ENCODE peak calls at places on chromosomes 7 and 10, in seven cellular contexts. One of them, this sample, is unnamed.

GRCh38 chr10:31000071-31000787 is 31.4 kb downstream of the ZNF438 start:
- DNase-seq in HepG2: no peak
- DNase-seq in CD8-positive, alpha-beta T cell: no peak
- DNase-seq in transverse colon: no peak
- DNase-seq in fibroblast of mammary gland: no peak
- DNase-seq in CD4-positive, alpha-beta memory T cell: no peak
- DNase-seq in choroid plexus epithelial cell: no peak
- DNase-seq in this sample: no peak

GRCh38 chr7:155360495-155361362 is 63.1 kb downstream of the INSIG1 start:
- DNase-seq in HepG2: no peak
- DNase-seq in CD8-positive, alpha-beta T cell: no peak
- DNase-seq in transverse colon: no peak
- DNase-seq in fibroblast of mammary gland: no peak
- DNase-seq in CD4-positive, alpha-beta memory T cell: no peak
- DNase-seq in choroid plexus epithelial cell: no peak
- DNase-seq in this sample: no peak

GRCh38 chr10:18178862-18179483 is 38.7 kb downstream of the CACNB2 start:
- DNase-seq in HepG2: no peak
- DNase-seq in CD8-positive, alpha-beta T cell: no peak
- DNase-seq in transverse colon: no peak
- DNase-seq in fibroblast of mammary gland: no peak
- DNase-seq in CD4-positive, alpha-beta memory T cell: no peak
- DNase-seq in choroid plexus epithelial cell: no peak
- DNase-seq in this sample: no peak

GRCh38 chr10:29858352-29859267 is 200.8 kb downstream of the JCAD start:
- DNase-seq in HepG2: peak
- DNase-seq in CD8-positive, alpha-beta T cell: no peak
- DNase-seq in transverse colon: peak
- DNase-seq in fibroblast of mammary gland: peak
- DNase-seq in CD4-positive, alpha-beta memory T cell: no peak
- DNase-seq in choroid plexus epithelial cell: peak
- DNase-seq in this sample: peak

GRCh38 chr10:71802715-71803488 is 29.6 kb upstream of the VSIR start:
- DNase-seq in HepG2: no peak
- DNase-seq in CD8-positive, alpha-beta T cell: no peak
- DNase-seq in transverse colon: no peak
- DNase-seq in fibroblast of mammary gland: no peak
- DNase-seq in CD4-positive, alpha-beta memory T cell: no peak
- DNase-seq in choroid plexus epithelial cell: no peak
- DNase-seq in this sample: no peak

GRCh38 chr7:106457678-106458077 is 172.9 kb upstream of the NAMPT start:
- DNase-seq in HepG2: no peak
- DNase-seq in CD8-positive, alpha-beta T cell: no peak
- DNase-seq in transverse colon: no peak
- DNase-seq in fibroblast of mammary gland: no peak
- DNase-seq in CD4-positive, alpha-beta memory T cell: no peak
- DNase-seq in choroid plexus epithelial cell: no peak
- DNase-seq in this sample: no peak

GRCh38 chr7:157540606-157541294 is 203.9 kb downstream of the DNAJB6 start:
- DNase-seq in HepG2: no peak
- DNase-seq in CD8-positive, alpha-beta T cell: no peak
- DNase-seq in transverse colon: no peak
- DNase-seq in fibroblast of mammary gland: no peak
- DNase-seq in CD4-positive, alpha-beta memory T cell: no peak
- DNase-seq in choroid plexus epithelial cell: no peak
- DNase-seq in this sample: no peak

GRCh38 chr10:35711615-35712411 is 69.7 kb upstream of the FZD8 start:
- DNase-seq in HepG2: no peak
- DNase-seq in CD8-positive, alpha-beta T cell: no peak
- DNase-seq in transverse colon: no peak
- DNase-seq in fibroblast of mammary gland: no peak
- DNase-seq in CD4-positive, alpha-beta memory T cell: no peak
- DNase-seq in choroid plexus epithelial cell: no peak
- DNase-seq in this sample: no peak

GRCh38 chr10:5589071-5589962 is 64.6 kb downstream of the CALML3 start:
- DNase-seq in HepG2: no peak
- DNase-seq in CD8-positive, alpha-beta T cell: no peak
- DNase-seq in transverse colon: peak
- DNase-seq in fibroblast of mammary gland: no peak
- DNase-seq in CD4-positive, alpha-beta memory T cell: no peak
- DNase-seq in choroid plexus epithelial cell: no peak
- DNase-seq in this sample: no peak

GRCh38 chr7:12475362-12476063 is 71.8 kb upstream of the VWDE start:
- DNase-seq in HepG2: no peak
- DNase-seq in CD8-positive, alpha-beta T cell: no peak
- DNase-seq in transverse colon: no peak
- DNase-seq in fibroblast of mammary gland: peak
- DNase-seq in CD4-positive, alpha-beta memory T cell: no peak
- DNase-seq in choroid plexus epithelial cell: peak
- DNase-seq in this sample: peak

GRCh38 chr7:107187774-107188173 is 19.0 kb downstream of the HBP1 start:
- DNase-seq in HepG2: no peak
- DNase-seq in CD8-positive, alpha-beta T cell: no peak
- DNase-seq in transverse colon: no peak
- DNase-seq in fibroblast of mammary gland: no peak
- DNase-seq in CD4-positive, alpha-beta memory T cell: no peak
- DNase-seq in choroid plexus epithelial cell: no peak
- DNase-seq in this sample: no peak

GRCh38 chr7:59986-60675 is 132.2 kb upstream of the FAM20C start:
- DNase-seq in HepG2: no peak
- DNase-seq in CD8-positive, alpha-beta T cell: no peak
- DNase-seq in transverse colon: peak
- DNase-seq in fibroblast of mammary gland: no peak
- DNase-seq in CD4-positive, alpha-beta memory T cell: no peak
- DNase-seq in choroid plexus epithelial cell: no peak
- DNase-seq in this sample: no peak

GRCh38 chr10:35336921-35337741 is 822 bp downstream of the CCNY start:
- DNase-seq in HepG2: peak
- DNase-seq in CD8-positive, alpha-beta T cell: peak
- DNase-seq in transverse colon: peak
- DNase-seq in fibroblast of mammary gland: peak
- DNase-seq in CD4-positive, alpha-beta memory T cell: peak
- DNase-seq in choroid plexus epithelial cell: no peak
- DNase-seq in this sample: no peak

GRCh38 chr10:802506-802905 is 113.0 kb upstream of the DIP2C start:
- DNase-seq in HepG2: no peak
- DNase-seq in CD8-positive, alpha-beta T cell: no peak
- DNase-seq in transverse colon: no peak
- DNase-seq in fibroblast of mammary gland: no peak
- DNase-seq in CD4-positive, alpha-beta memory T cell: no peak
- DNase-seq in choroid plexus epithelial cell: no peak
- DNase-seq in this sample: no peak

GRCh38 chr10:36254191-36254590 is 612.1 kb upstream of the FZD8 start:
- DNase-seq in HepG2: no peak
- DNase-seq in CD8-positive, alpha-beta T cell: no peak
- DNase-seq in transverse colon: peak
- DNase-seq in fibroblast of mammary gland: peak
- DNase-seq in CD4-positive, alpha-beta memory T cell: no peak
- DNase-seq in choroid plexus epithelial cell: peak
- DNase-seq in this sample: no peak

GRCh38 chr10:126599949-126600627 is 70.4 kb downstream of the C10orf90 start:
- DNase-seq in HepG2: no peak
- DNase-seq in CD8-positive, alpha-beta T cell: no peak
- DNase-seq in transverse colon: no peak
- DNase-seq in fibroblast of mammary gland: no peak
- DNase-seq in CD4-positive, alpha-beta memory T cell: no peak
- DNase-seq in choroid plexus epithelial cell: no peak
- DNase-seq in this sample: no peak

DNA sequence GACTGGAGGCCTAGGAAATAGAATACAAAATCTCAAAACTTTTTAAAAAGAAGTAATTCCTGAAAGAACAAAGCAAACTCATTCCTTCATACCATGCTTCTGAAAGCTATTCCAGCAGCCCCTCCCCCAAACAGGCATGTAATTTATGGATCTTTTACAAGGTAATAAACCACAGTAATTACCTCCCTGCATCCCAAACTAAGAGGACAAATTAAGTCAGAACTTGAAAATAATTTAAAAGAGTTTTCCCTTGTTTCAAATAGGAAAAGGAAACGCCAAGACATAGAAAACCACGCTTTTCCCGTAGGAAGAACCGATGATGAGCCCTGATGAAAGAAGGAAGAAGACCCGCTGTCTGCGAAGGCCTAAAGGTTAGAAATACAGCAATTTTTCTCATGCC is 8.9 kb downstream of the HOXA4 start:
- DNase-seq in HepG2: no peak
- DNase-seq in CD8-positive, alpha-beta T cell: no peak
- DNase-seq in transverse colon: no peak
- DNase-seq in fibroblast of mammary gland: no peak
- DNase-seq in CD4-positive, alpha-beta memory T cell: no peak
- DNase-seq in choroid plexus epithelial cell: no peak
- DNase-seq in this sample: no peak
- H3K4me3 ChIP-seq in HepG2: peak
- H3K4me3 ChIP-seq in CD8-positive, alpha-beta T cell: no peak
- H3K4me3 ChIP-seq in transverse colon: peak
- H3K4me3 ChIP-seq in fibroblast of mammary gland: no peak
- H3K4me3 ChIP-seq in CD4-positive, alpha-beta memory T cell: no peak
- H3K4me3 ChIP-seq in choroid plexus epithelial cell: no peak
- H3K4me3 ChIP-seq in this sample: no peak

GRCh38 chr10:49398000-49398861 is 2.3 kb upstream of the DRGX start:
- DNase-seq in HepG2: no peak
- DNase-seq in CD8-positive, alpha-beta T cell: peak
- DNase-seq in transverse colon: peak
- DNase-seq in fibroblast of mammary gland: peak
- DNase-seq in CD4-positive, alpha-beta memory T cell: peak
- DNase-seq in choroid plexus epithelial cell: peak
- DNase-seq in this sample: peak
- H3K4me3 ChIP-seq in HepG2: no peak
- H3K4me3 ChIP-seq in CD8-positive, alpha-beta T cell: no peak
- H3K4me3 ChIP-seq in transverse colon: peak
- H3K4me3 ChIP-seq in fibroblast of mammary gland: no peak
- H3K4me3 ChIP-seq in CD4-positive, alpha-beta memory T cell: no peak
- H3K4me3 ChIP-seq in choroid plexus epithelial cell: peak
- H3K4me3 ChIP-seq in this sample: peak

DNA sequence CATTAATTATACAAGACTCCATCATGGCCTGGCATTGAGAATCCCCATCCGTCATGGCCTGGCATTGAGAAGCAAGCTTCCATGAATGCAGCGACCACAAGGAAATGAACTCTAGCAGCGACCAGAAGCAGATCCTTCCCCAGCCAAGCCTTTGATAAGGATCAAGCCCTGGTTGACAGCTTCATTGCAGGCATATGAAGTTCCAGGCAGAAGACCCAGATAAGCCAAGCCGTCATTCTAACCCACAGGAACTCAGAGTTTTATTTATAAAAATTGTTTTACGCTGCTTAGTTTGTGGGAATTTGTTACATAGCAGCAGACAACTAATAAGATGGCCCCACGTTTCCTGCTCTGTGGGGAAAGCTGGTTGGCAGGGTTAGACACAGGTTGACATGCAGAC is 642.3 kb downstream of the GATA3 start:
- DNase-seq in HepG2: no peak
- DNase-seq in CD8-positive, alpha-beta T cell: no peak
- DNase-seq in transverse colon: no peak
- DNase-seq in fibroblast of mammary gland: no peak
- DNase-seq in CD4-positive, alpha-beta memory T cell: no peak
- DNase-seq in choroid plexus epithelial cell: no peak
- DNase-seq in this sample: no peak
- H3K4me3 ChIP-seq in HepG2: no peak
- H3K4me3 ChIP-seq in CD8-positive, alpha-beta T cell: no peak
- H3K4me3 ChIP-seq in transverse colon: no peak
- H3K4me3 ChIP-seq in fibroblast of mammary gland: no peak
- H3K4me3 ChIP-seq in CD4-positive, alpha-beta memory T cell: no peak
- H3K4me3 ChIP-seq in choroid plexus epithelial cell: no peak
- H3K4me3 ChIP-seq in this sample: no peak

GRCh38 chr10:17140386-17140761 is 10.8 kb upstream of the CUBN start:
- DNase-seq in HepG2: no peak
- DNase-seq in CD8-positive, alpha-beta T cell: no peak
- DNase-seq in transverse colon: no peak
- DNase-seq in fibroblast of mammary gland: no peak
- DNase-seq in CD4-positive, alpha-beta memory T cell: no peak
- DNase-seq in choroid plexus epithelial cell: no peak
- DNase-seq in this sample: no peak
- H3K4me3 ChIP-seq in HepG2: no peak
- H3K4me3 ChIP-seq in CD8-positive, alpha-beta T cell: no peak
- H3K4me3 ChIP-seq in transverse colon: no peak
- H3K4me3 ChIP-seq in fibroblast of mammary gland: no peak
- H3K4me3 ChIP-seq in CD4-positive, alpha-beta memory T cell: no peak
- H3K4me3 ChIP-seq in choroid plexus epithelial cell: no peak
- H3K4me3 ChIP-seq in this sample: no peak

GRCh38 chr10:93566435-93567276 is at the start of gene FFAR4:
- DNase-seq in HepG2: no peak
- DNase-seq in CD8-positive, alpha-beta T cell: no peak
- DNase-seq in transverse colon: peak
- DNase-seq in fibroblast of mammary gland: no peak
- DNase-seq in CD4-positive, alpha-beta memory T cell: no peak
- DNase-seq in choroid plexus epithelial cell: no peak
- DNase-seq in this sample: no peak
- H3K4me3 ChIP-seq in HepG2: peak
- H3K4me3 ChIP-seq in CD8-positive, alpha-beta T cell: no peak
- H3K4me3 ChIP-seq in transverse colon: peak
- H3K4me3 ChIP-seq in fibroblast of mammary gland: no peak
- H3K4me3 ChIP-seq in CD4-positive, alpha-beta memory T cell: no peak
- H3K4me3 ChIP-seq in choroid plexus epithelial cell: no peak
- H3K4me3 ChIP-seq in this sample: no peak

GRCh38 chr10:19654576-19654975 is 161.7 kb upstream of the PLXDC2 start:
- DNase-seq in HepG2: no peak
- DNase-seq in CD8-positive, alpha-beta T cell: no peak
- DNase-seq in transverse colon: no peak
- DNase-seq in fibroblast of mammary gland: peak
- DNase-seq in CD4-positive, alpha-beta memory T cell: no peak
- DNase-seq in choroid plexus epithelial cell: peak
- DNase-seq in this sample: peak
- H3K4me3 ChIP-seq in HepG2: no peak
- H3K4me3 ChIP-seq in CD8-positive, alpha-beta T cell: no peak
- H3K4me3 ChIP-seq in transverse colon: no peak
- H3K4me3 ChIP-seq in fibroblast of mammary gland: no peak
- H3K4me3 ChIP-seq in CD4-positive, alpha-beta memory T cell: no peak
- H3K4me3 ChIP-seq in choroid plexus epithelial cell: no peak
- H3K4me3 ChIP-seq in this sample: no peak

DNA sequence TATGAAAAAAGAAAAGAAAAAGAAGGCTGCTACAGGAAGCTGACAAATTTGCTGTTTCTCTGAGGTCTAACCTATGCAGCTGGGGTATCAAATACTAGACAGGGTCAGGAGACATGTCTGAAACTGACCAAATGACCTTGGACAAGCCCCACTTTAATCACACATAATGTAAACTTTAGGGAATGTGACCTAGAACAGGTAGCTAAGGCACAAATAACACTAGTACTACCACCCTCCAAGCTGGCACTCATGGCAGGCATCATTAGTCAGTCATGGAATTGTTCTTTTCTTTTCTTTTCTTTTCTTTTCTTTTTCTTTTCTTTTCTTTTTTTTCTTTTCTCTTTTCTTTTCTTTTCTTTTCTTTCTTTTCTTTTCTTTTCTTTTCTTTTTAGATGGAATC is 250.4 kb downstream of the KCNMA1 start:
- DNase-seq in HepG2: no peak
- DNase-seq in CD8-positive, alpha-beta T cell: no peak
- DNase-seq in transverse colon: no peak
- DNase-seq in fibroblast of mammary gland: no peak
- DNase-seq in CD4-positive, alpha-beta memory T cell: no peak
- DNase-seq in choroid plexus epithelial cell: no peak
- DNase-seq in this sample: no peak
- H3K4me3 ChIP-seq in HepG2: no peak
- H3K4me3 ChIP-seq in CD8-positive, alpha-beta T cell: no peak
- H3K4me3 ChIP-seq in transverse colon: no peak
- H3K4me3 ChIP-seq in fibroblast of mammary gland: no peak
- H3K4me3 ChIP-seq in CD4-positive, alpha-beta memory T cell: no peak
- H3K4me3 ChIP-seq in choroid plexus epithelial cell: no peak
- H3K4me3 ChIP-seq in this sample: no peak

This sample was measured in foreskin fibroblast.